ENCODE peak calls at places on chromosomes 1 and 21, in eight cellular contexts. Z, U, P, G, Y, A, K and S are unnamed samples.

GRCh38 chr1:117284408-117285215 is 73.9 kb upstream of the VTCN1 start:
- DNase-seq in Z (no peak), A (peak), U (no peak), K (no peak), Y (no peak), G (peak), P (no peak), S (no peak)

GRCh38 chr1:87450615-87451209 is 122.0 kb downstream of the LMO4 start:
- DNase-seq in P (no peak), Y (peak), U (peak), G (no peak), K (no peak), Z (no peak), A (peak), S (peak)

GRCh38 chr21:45341779-45342178 is 54.1 kb upstream of the POFUT2 start:
- DNase-seq in A (peak), K (no peak), Z (no peak), U (no peak), Y (no peak), G (no peak), P (no peak), S (no peak)

GRCh38 chr1:161019767-161020572 is 982 bp downstream of the F11R start:
- DNase-seq in A (no peak), G (no peak), U (no peak), Y (no peak), K (peak), P (no peak), Z (peak), S (no peak)

GRCh38 chr21:16455526-16455925 is 725.7 kb downstream of the USP25 start:
- DNase-seq in G (no peak), Z (no peak), Y (no peak), P (no peak), A (no peak), K (no peak), U (no peak), S (no peak)

GRCh38 chr21:32457360-32457840 is 44.9 kb downstream of the EVA1C start:
- DNase-seq in U (peak), P (no peak), A (no peak), Z (peak), G (peak), K (peak), Y (no peak), S (peak)

GRCh38 chr1:243730499-243731150 is 119.4 kb downstream of the AKT3 start:
- DNase-seq in Z (peak), A (no peak), Y (no peak), K (no peak), P (no peak), U (peak), G (no peak), S (no peak)

GRCh38 chr21:17482928-17483327 is 29.9 kb upstream of the CXADR start:
- DNase-seq in Z (no peak), K (no peak), P (no peak), G (no peak), Y (no peak), U (no peak), A (no peak), S (no peak)

GRCh38 chr1:42164551-42165420 is at the start of gene GUCA2A:
- DNase-seq in U (no peak), K (no peak), A (no peak), Z (no peak), G (no peak), Y (no peak), P (no peak), S (peak)

GRCh38 chr21:43348801-43349261 is 78.1 kb downstream of the SIK1 start:
- DNase-seq in Y (no peak), Z (peak), G (no peak), K (peak), P (no peak), U (no peak), A (no peak), S (no peak)

GRCh38 chr1:31736675-31737074 is 27.5 kb downstream of the ADGRB2 start:
- DNase-seq in Y (no peak), K (no peak), G (no peak), P (no peak), U (peak), Z (no peak), A (no peak), S (peak)

GRCh38 chr21:46329796-46330195 is 5.8 kb downstream of the PCNT start:
- DNase-seq in P (no peak), G (no peak), K (no peak), Y (no peak), A (no peak), Z (no peak), U (no peak), S (no peak)

GRCh38 chr1:30197616-30197934 is 525.8 kb downstream of the MATN1 start:
- DNase-seq in Y (no peak), U (no peak), A (no peak), Z (no peak), K (no peak), G (peak), P (no peak), S (no peak)

GRCh38 chr1:108503062-108503740 is 53.1 kb downstream of the NBPF6 start:
- DNase-seq in Y (no peak), A (no peak), G (peak), U (no peak), P (no peak), Z (no peak), K (no peak), S (no peak)

GRCh38 chr21:31730687-31731111 is 1.2 kb downstream of the SCAF4 start:
- DNase-seq in K (no peak), A (no peak), P (no peak), Z (peak), U (no peak), G (peak), Y (no peak), S (no peak)

GRCh38 chr21:45281411-45282282 is 6.0 kb downstream of the POFUT2 start:
- DNase-seq in U (peak), P (no peak), G (no peak), Z (peak), K (no peak), A (no peak), Y (peak), S (peak)

GRCh38 chr1:8599813-8600212 is 217.6 kb downstream of the RERE start:
- DNase-seq in G (no peak), K (no peak), P (no peak), Z (no peak), U (no peak), A (no peak), Y (no peak), S (peak)

GRCh38 chr1:15110128-15110866 is 43.2 kb upstream of the TMEM51 start:
- DNase-seq in P (no peak), Z (no peak), G (no peak), K (no peak), U (no peak), Y (no peak), A (no peak), S (no peak)

GRCh38 chr1:38815903-38816627 is 43.5 kb downstream of the RRAGC start:
- DNase-seq in G (no peak), P (no peak), A (no peak), K (no peak), U (no peak), Z (no peak), Y (no peak), S (peak)

DNA sequence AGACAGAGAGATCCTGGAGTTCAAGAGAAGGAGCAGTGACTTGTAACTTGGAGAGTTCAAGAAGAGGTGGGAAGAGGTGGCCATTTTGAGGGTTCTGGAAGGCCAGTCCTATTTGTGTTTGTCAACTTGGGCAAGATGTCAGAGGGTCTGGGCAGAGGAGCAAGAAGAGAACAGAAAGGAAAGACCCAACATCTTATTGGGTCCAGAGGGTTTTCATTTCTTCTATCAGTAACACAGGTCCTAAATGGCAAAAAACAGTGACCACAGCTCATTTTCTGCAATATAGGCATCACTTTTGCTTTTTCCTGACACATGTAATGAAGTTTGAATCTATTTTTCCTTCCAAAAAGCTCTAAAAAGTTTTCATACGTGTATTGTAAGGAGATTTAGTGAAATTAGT is 38.3 kb upstream of the MAP10 start:
- DNase-seq in K (no peak), Y (no peak), U (no peak), P (no peak), G (no peak), A (no peak), Z (no peak), S (no peak)
- H3K27ac ChIP-seq in K (no peak), Y (peak), U (peak), P (no peak), G (no peak), A (no peak), Z (no peak), S (peak)

DNA sequence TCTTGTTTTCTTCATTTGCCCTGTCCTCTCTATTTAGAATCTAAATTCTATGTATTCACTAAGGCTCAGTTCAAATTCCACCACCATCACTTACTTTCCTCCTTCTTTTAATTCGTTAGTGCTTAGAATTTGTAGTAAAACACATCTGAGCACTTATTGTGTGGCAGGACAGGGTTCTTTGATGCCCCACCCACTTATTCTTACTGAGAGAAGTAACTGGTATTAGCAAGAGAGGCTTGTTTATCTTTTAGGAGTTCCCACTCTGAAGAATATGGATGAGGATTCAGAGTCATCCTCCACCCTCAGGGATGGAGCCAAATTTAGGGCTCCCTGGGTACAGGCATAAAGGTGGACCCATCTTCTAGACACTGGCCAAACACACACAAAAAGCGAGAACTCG is 11.5 kb upstream of the TAF1A start:
- DNase-seq in K (no peak), Y (no peak), P (no peak), U (no peak), A (no peak), Z (no peak), G (no peak), S (no peak)
- H3K27ac ChIP-seq in K (no peak), Y (no peak), P (no peak), U (peak), A (no peak), Z (no peak), G (no peak), S (no peak)

GRCh38 chr1:183773456-183773855 is 31.5 kb upstream of the RGL1 start:
- DNase-seq in A (no peak), P (no peak), Y (no peak), Z (no peak), K (no peak), U (no peak), G (no peak), S (no peak)
- H3K27ac ChIP-seq in A (no peak), P (no peak), Y (no peak), Z (no peak), K (no peak), U (no peak), G (no peak), S (no peak)

GRCh38 chr1:179310271-179310670 is 16.7 kb downstream of the SOAT1 start:
- DNase-seq in Y (no peak), K (no peak), Z (no peak), P (no peak), G (peak), A (peak), U (no peak), S (no peak)
- H3K27ac ChIP-seq in Y (no peak), K (no peak), Z (no peak), P (no peak), G (no peak), A (peak), U (no peak), S (no peak)

GRCh38 chr1:223216482-223217205 is 73.6 kb upstream of the TLR5 start:
- DNase-seq in K (no peak), U (no peak), G (no peak), P (no peak), Y (no peak), Z (no peak), A (no peak), S (no peak)
- H3K27ac ChIP-seq in K (no peak), U (no peak), G (no peak), P (no peak), Y (no peak), Z (no peak), A (no peak), S (no peak)

GRCh38 chr1:22832414-22832786 is 121.8 kb downstream of the EPHB2 start:
- DNase-seq in Y (no peak), G (peak), Z (no peak), K (no peak), U (no peak), P (no peak), A (peak), S (no peak)
- H3K27ac ChIP-seq in Y (peak), G (no peak), Z (no peak), K (no peak), U (no peak), P (no peak), A (peak), S (peak)

GRCh38 chr1:54582566-54583306 is 34.7 kb downstream of the ACOT11 start:
- DNase-seq in U (peak), A (no peak), G (no peak), Y (no peak), K (no peak), Z (no peak), P (no peak), S (no peak)

GRCh38 chr1:54581621-54582035 is 33.6 kb downstream of the ACOT11 start:
- DNase-seq in A (peak), U (peak), Y (peak), P (no peak), G (peak), K (peak), Z (peak), S (peak)

GRCh38 chr1:54584575-54584974 is 36.5 kb downstream of the ACOT11 start:
- DNase-seq in U (no peak), Y (no peak), G (no peak), P (no peak), K (no peak), A (no peak), Z (no peak), S (no peak)

GRCh38 chr1:54583868-54584267 is 35.8 kb downstream of the ACOT11 start:
- DNase-seq in P (no peak), U (no peak), K (no peak), Y (no peak), A (no peak), G (no peak), Z (no peak), S (no peak)

DNA sequence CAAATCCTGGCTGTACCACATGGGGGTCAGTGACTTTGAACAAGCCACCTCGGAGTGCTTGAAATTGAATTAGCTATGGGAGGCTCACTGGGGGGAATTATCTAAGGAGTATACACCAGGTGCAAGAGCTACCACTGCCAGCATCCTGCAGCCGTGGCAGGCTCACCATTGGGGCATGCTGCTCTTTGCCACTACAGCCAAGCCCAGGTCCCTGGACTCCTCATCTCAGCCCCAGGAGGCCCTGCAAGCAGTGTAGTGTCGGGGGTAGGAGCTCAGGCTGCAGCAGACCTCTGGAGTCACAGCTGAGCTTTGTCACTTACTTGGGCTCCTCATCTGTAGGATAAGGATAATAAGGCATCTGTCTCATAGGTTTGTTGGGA is 35.3 kb downstream of the ACOT11 start:
- DNase-seq in Y (no peak), K (no peak), G (no peak), P (no peak), A (no peak), Z (no peak), U (no peak), S (no peak)
- H3K27ac ChIP-seq in Y (no peak), K (peak), G (no peak), P (no peak), A (no peak), Z (peak), U (no peak), S (no peak)

DNA sequence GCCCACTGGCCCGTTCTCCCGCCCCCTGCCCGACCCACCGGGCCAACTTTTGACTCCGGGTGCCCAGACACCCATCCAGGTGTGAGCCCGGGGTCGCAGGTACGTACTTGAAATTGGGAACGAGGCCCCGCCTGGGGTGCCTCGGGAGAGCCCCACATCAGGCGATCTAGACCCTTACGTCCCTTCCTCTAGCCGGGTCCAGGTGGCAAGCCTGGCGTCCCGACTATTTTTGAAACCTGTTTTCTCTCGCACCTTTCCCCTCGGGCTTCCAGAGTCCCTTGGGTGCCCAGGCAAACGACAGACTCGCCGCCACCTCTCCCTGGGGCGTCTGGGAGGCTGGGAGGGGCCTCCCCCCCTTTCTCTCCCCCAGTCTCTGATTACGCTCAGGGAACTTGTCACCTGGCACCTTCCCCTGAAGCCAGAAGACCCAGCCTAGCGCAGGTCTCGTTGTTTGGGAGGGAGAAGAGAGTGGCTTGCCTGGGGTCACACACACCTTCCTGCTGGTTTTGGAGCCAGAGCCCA is 898 bp downstream of the LDLRAP1 start:
- DNase-seq in A (no peak), P (no peak), Y (no peak), K (no peak), Z (no peak), G (no peak), U (peak), S (no peak)
- H3K27ac ChIP-seq in A (peak), P (peak), Y (peak), K (peak), Z (peak), G (peak), U (peak), S (peak)